ENCODE peak calls at places on chromosomes 5 and 9, in nine cellular contexts. M is HL-60; X is OCI-LY7; L is NCI-H345; J is ACHN; F is MV-4-11; H is CD8-positive, alpha-beta memory T cell; R is activated T-helper 1 cell treated with anti-CD3 and anti-CD28 coated beads, Interleukin-2, amount 50 U/mL, for 16 hours; Z is neural crest cell. Y is an unnamed sample.

GRCh38 chr5:63128018-63128417 is 549.4 kb downstream of the LRRC70 start:
- DNase-seq in M (no peak), H (no peak), R (no peak), L (no peak), X (no peak), Z (no peak), F (no peak), J (peak; percentile 23), Y (peak; percentile 47)

GRCh38 chr5:66337827-66338226 is 193.7 kb downstream of the SREK1 start:
- DNase-seq in H (no peak), J (no peak), Z (no peak), X (no peak), L (no peak), F (no peak), M (no peak), R (no peak), Y (no peak)

GRCh38 chr5:62786099-62786498 is 207.5 kb downstream of the LRRC70 start:
- DNase-seq in H (no peak), F (no peak), R (no peak), M (no peak), L (peak; percentile 2), Z (no peak), J (no peak), X (no peak), Y (no peak)

GRCh38 chr5:154476343-154477213 is 1.4 kb downstream of the HAND1 start:
- DNase-seq in L (no peak), Z (no peak), F (no peak), X (no peak), J (no peak), R (no peak), H (no peak), M (no peak), Y (no peak)

GRCh38 chr9:130144703-130145102 is 27.5 kb upstream of the NCS1 start:
- DNase-seq in L (no peak), X (no peak), Z (no peak), J (no peak), F (no peak), M (no peak), H (no peak), R (no peak), Y (peak; percentile 23)

GRCh38 chr9:80797841-80798688 is 891.3 kb downstream of the TLE1 start:
- DNase-seq in F (no peak), L (no peak), X (no peak), R (no peak), J (no peak), M (no peak), Z (no peak), H (no peak), Y (no peak)

GRCh38 chr9:95494022-95494415 is 22.8 kb downstream of the PTCH1 start:
- DNase-seq in J (no peak), F (no peak), X (peak; percentile 86), L (no peak), H (no peak), R (peak; percentile 30), M (no peak), Z (no peak), Y (peak; percentile 62)

GRCh38 chr9:84808416-84808815 is 138.9 kb downstream of the NTRK2 start:
- DNase-seq in F (no peak), H (no peak), M (no peak), L (no peak), X (no peak), J (no peak), R (no peak), Z (no peak), Y (no peak)

GRCh38 chr5:112697833-112698232 is 39.9 kb upstream of the APC start:
- DNase-seq in J (no peak), L (no peak), R (no peak), H (no peak), X (no peak), M (no peak), Z (no peak), F (no peak), Y (no peak)

GRCh38 chr9:121636411-121636865 is 15.0 kb upstream of the DAB2IP start:
- DNase-seq in F (no peak), R (no peak), J (no peak), L (no peak), H (no peak), M (no peak), X (no peak), Z (no peak), Y (no peak)

GRCh38 chr5:157253547-157253946 is 12.4 kb upstream of the CYFIP2 start:
- DNase-seq in R (no peak), J (peak; percentile 58), M (peak; percentile 63), F (peak; percentile 17), X (peak; percentile 71), L (peak; percentile 41), Z (peak; percentile 55), H (no peak), Y (peak; percentile 24)

GRCh38 chr5:89071941-89072331 is 189.0 kb upstream of the MEF2C start:
- DNase-seq in J (no peak), F (no peak), H (no peak), X (no peak), L (no peak), Z (no peak), M (no peak), R (no peak), Y (no peak)

GRCh38 chr5:78888580-78889187 is 96.4 kb downstream of the ARSB start:
- DNase-seq in R (no peak), X (no peak), H (no peak), M (no peak), F (no peak), J (no peak), Z (no peak), L (no peak), Y (no peak)

GRCh38 chr9:93090091-93090655 is 5.8 kb upstream of the CARD19 start:
- DNase-seq in L (no peak), F (no peak), H (no peak), M (no peak), J (no peak), R (no peak), X (peak; percentile 25), Z (no peak), Y (no peak)

GRCh38 chr5:90645024-90645610 is 86.5 kb downstream of the ADGRV1 start:
- DNase-seq in L (no peak), Z (no peak), X (no peak), H (no peak), J (no peak), M (no peak), F (peak; percentile 1), R (no peak), Y (no peak)

GRCh38 chr5:33362915-33363314 is 77.8 kb upstream of the TARS1 start:
- DNase-seq in J (no peak), R (no peak), L (no peak), X (no peak), M (no peak), F (peak; percentile 22), Z (no peak), H (no peak), Y (no peak)